ENCODE peak calls at places on chromosomes 13 and 19, in ten cellular contexts. One of them, this sample, is unnamed.

GRCh38 chr19:17078038-17078919 is 2.7 kb downstream of the MYO9B start:
- DNase-seq in NCI-H1436 treated with DMSO at 0.1 percent for 48 hours: no peak
- DNase-seq in HS-5: no peak
- DNase-seq in OCI-LY7: no peak
- DNase-seq in heart right ventricle: no peak
- DNase-seq in IMR-90: no peak
- DNase-seq in stimulated activated CD8-positive, alpha-beta memory T cell treated with anti-CD3 and anti-CD28 coated beads, Interleukin-15, amount 100 ng/mL, for 1 hour: no peak
- DNase-seq in activated CD4-positive, alpha-beta T cell treated with anti-CD3 and anti-CD28 coated beads, Interleukin-2, amount 50 U/mL, for 48 hours: no peak
- DNase-seq in activated T-cell treated with anti-CD3 and anti-CD28 coated beads, Interleukin-2, amount 50 U/mL, for 72 hours: no peak
- DNase-seq in ELF-1: no peak
- DNase-seq in this sample: no peak

GRCh38 chr13:113342820-113343691 is 20.9 kb downstream of the GRTP1 start:
- DNase-seq in activated CD4-positive, alpha-beta T cell treated with anti-CD3 and anti-CD28 coated beads, Interleukin-2, amount 50 U/mL, for 48 hours: no peak
- DNase-seq in stimulated activated CD8-positive, alpha-beta memory T cell treated with anti-CD3 and anti-CD28 coated beads, Interleukin-15, amount 100 ng/mL, for 1 hour: no peak
- DNase-seq in activated T-cell treated with anti-CD3 and anti-CD28 coated beads, Interleukin-2, amount 50 U/mL, for 72 hours: no peak
- DNase-seq in heart right ventricle: no peak
- DNase-seq in ELF-1: no peak
- DNase-seq in HS-5: no peak
- DNase-seq in NCI-H1436 treated with DMSO at 0.1 percent for 48 hours: no peak
- DNase-seq in IMR-90: no peak
- DNase-seq in OCI-LY7: no peak
- DNase-seq in this sample: no peak

GRCh38 chr13:93559718-93560117 is 333.1 kb downstream of the GPC6 start:
- DNase-seq in activated T-cell treated with anti-CD3 and anti-CD28 coated beads, Interleukin-2, amount 50 U/mL, for 72 hours: no peak
- DNase-seq in IMR-90: peak; percentile 84
- DNase-seq in ELF-1: no peak
- DNase-seq in NCI-H1436 treated with DMSO at 0.1 percent for 48 hours: no peak
- DNase-seq in OCI-LY7: no peak
- DNase-seq in stimulated activated CD8-positive, alpha-beta memory T cell treated with anti-CD3 and anti-CD28 coated beads, Interleukin-15, amount 100 ng/mL, for 1 hour: no peak
- DNase-seq in HS-5: peak; percentile 58
- DNase-seq in heart right ventricle: no peak
- DNase-seq in activated CD4-positive, alpha-beta T cell treated with anti-CD3 and anti-CD28 coated beads, Interleukin-2, amount 50 U/mL, for 48 hours: no peak
- DNase-seq in this sample: peak; percentile 85

GRCh38 chr13:44934724-44935123 is 54.5 kb downstream of the NUFIP1 start:
- DNase-seq in stimulated activated CD8-positive, alpha-beta memory T cell treated with anti-CD3 and anti-CD28 coated beads, Interleukin-15, amount 100 ng/mL, for 1 hour: no peak
- DNase-seq in IMR-90: peak; percentile 67
- DNase-seq in activated T-cell treated with anti-CD3 and anti-CD28 coated beads, Interleukin-2, amount 50 U/mL, for 72 hours: no peak
- DNase-seq in activated CD4-positive, alpha-beta T cell treated with anti-CD3 and anti-CD28 coated beads, Interleukin-2, amount 50 U/mL, for 48 hours: no peak
- DNase-seq in ELF-1: no peak
- DNase-seq in NCI-H1436 treated with DMSO at 0.1 percent for 48 hours: no peak
- DNase-seq in heart right ventricle: no peak
- DNase-seq in HS-5: no peak
- DNase-seq in OCI-LY7: no peak
- DNase-seq in this sample: no peak

GRCh38 chr19:37931941-37932655 is 25.1 kb downstream of the SIPA1L3 start:
- DNase-seq in HS-5: no peak
- DNase-seq in activated CD4-positive, alpha-beta T cell treated with anti-CD3 and anti-CD28 coated beads, Interleukin-2, amount 50 U/mL, for 48 hours: no peak
- DNase-seq in activated T-cell treated with anti-CD3 and anti-CD28 coated beads, Interleukin-2, amount 50 U/mL, for 72 hours: no peak
- DNase-seq in stimulated activated CD8-positive, alpha-beta memory T cell treated with anti-CD3 and anti-CD28 coated beads, Interleukin-15, amount 100 ng/mL, for 1 hour: no peak
- DNase-seq in ELF-1: peak; percentile 90
- DNase-seq in IMR-90: peak; percentile 78
- DNase-seq in OCI-LY7: peak; percentile 60
- DNase-seq in NCI-H1436 treated with DMSO at 0.1 percent for 48 hours: no peak
- DNase-seq in heart right ventricle: peak; percentile 8
- DNase-seq in this sample: no peak

GRCh38 chr13:57314897-57315520 is 148.0 kb downstream of the PRR20E start:
- DNase-seq in IMR-90: no peak
- DNase-seq in NCI-H1436 treated with DMSO at 0.1 percent for 48 hours: no peak
- DNase-seq in HS-5: no peak
- DNase-seq in activated CD4-positive, alpha-beta T cell treated with anti-CD3 and anti-CD28 coated beads, Interleukin-2, amount 50 U/mL, for 48 hours: no peak
- DNase-seq in activated T-cell treated with anti-CD3 and anti-CD28 coated beads, Interleukin-2, amount 50 U/mL, for 72 hours: no peak
- DNase-seq in ELF-1: peak; percentile 18
- DNase-seq in OCI-LY7: no peak
- DNase-seq in heart right ventricle: no peak
- DNase-seq in stimulated activated CD8-positive, alpha-beta memory T cell treated with anti-CD3 and anti-CD28 coated beads, Interleukin-15, amount 100 ng/mL, for 1 hour: no peak
- DNase-seq in this sample: no peak

GRCh38 chr19:34994643-34995471 is 5.3 kb upstream of the GRAMD1A start:
- DNase-seq in ELF-1: no peak
- DNase-seq in activated T-cell treated with anti-CD3 and anti-CD28 coated beads, Interleukin-2, amount 50 U/mL, for 72 hours: no peak
- DNase-seq in activated CD4-positive, alpha-beta T cell treated with anti-CD3 and anti-CD28 coated beads, Interleukin-2, amount 50 U/mL, for 48 hours: no peak
- DNase-seq in heart right ventricle: peak; percentile 56
- DNase-seq in NCI-H1436 treated with DMSO at 0.1 percent for 48 hours: no peak
- DNase-seq in stimulated activated CD8-positive, alpha-beta memory T cell treated with anti-CD3 and anti-CD28 coated beads, Interleukin-15, amount 100 ng/mL, for 1 hour: no peak
- DNase-seq in OCI-LY7: no peak
- DNase-seq in IMR-90: no peak
- DNase-seq in HS-5: no peak
- DNase-seq in this sample: no peak

GRCh38 chr19:12749938-12750521 is 1.6 kb upstream of the BEST2 start:
- DNase-seq in heart right ventricle: no peak
- DNase-seq in NCI-H1436 treated with DMSO at 0.1 percent for 48 hours: no peak
- DNase-seq in HS-5: no peak
- DNase-seq in ELF-1: no peak
- DNase-seq in IMR-90: peak; percentile 56
- DNase-seq in activated T-cell treated with anti-CD3 and anti-CD28 coated beads, Interleukin-2, amount 50 U/mL, for 72 hours: no peak
- DNase-seq in activated CD4-positive, alpha-beta T cell treated with anti-CD3 and anti-CD28 coated beads, Interleukin-2, amount 50 U/mL, for 48 hours: no peak
- DNase-seq in stimulated activated CD8-positive, alpha-beta memory T cell treated with anti-CD3 and anti-CD28 coated beads, Interleukin-15, amount 100 ng/mL, for 1 hour: no peak
- DNase-seq in OCI-LY7: no peak
- DNase-seq in this sample: peak; percentile 33

GRCh38 chr13:20188649-20189553 is 3.8 kb downstream of the GJB2 start:
- DNase-seq in OCI-LY7: peak; percentile 5
- DNase-seq in heart right ventricle: no peak
- DNase-seq in ELF-1: no peak
- DNase-seq in NCI-H1436 treated with DMSO at 0.1 percent for 48 hours: no peak
- DNase-seq in activated CD4-positive, alpha-beta T cell treated with anti-CD3 and anti-CD28 coated beads, Interleukin-2, amount 50 U/mL, for 48 hours: no peak
- DNase-seq in stimulated activated CD8-positive, alpha-beta memory T cell treated with anti-CD3 and anti-CD28 coated beads, Interleukin-15, amount 100 ng/mL, for 1 hour: no peak
- DNase-seq in activated T-cell treated with anti-CD3 and anti-CD28 coated beads, Interleukin-2, amount 50 U/mL, for 72 hours: no peak
- DNase-seq in IMR-90: no peak
- DNase-seq in HS-5: no peak
- DNase-seq in this sample: no peak

GRCh38 chr19:37936166-37936565 is 29.2 kb downstream of the SIPA1L3 start:
- DNase-seq in ELF-1: no peak
- DNase-seq in OCI-LY7: no peak
- DNase-seq in IMR-90: no peak
- DNase-seq in activated T-cell treated with anti-CD3 and anti-CD28 coated beads, Interleukin-2, amount 50 U/mL, for 72 hours: no peak
- DNase-seq in NCI-H1436 treated with DMSO at 0.1 percent for 48 hours: no peak
- DNase-seq in stimulated activated CD8-positive, alpha-beta memory T cell treated with anti-CD3 and anti-CD28 coated beads, Interleukin-15, amount 100 ng/mL, for 1 hour: no peak
- DNase-seq in HS-5: no peak
- DNase-seq in activated CD4-positive, alpha-beta T cell treated with anti-CD3 and anti-CD28 coated beads, Interleukin-2, amount 50 U/mL, for 48 hours: no peak
- DNase-seq in heart right ventricle: no peak
- DNase-seq in this sample: no peak

GRCh38 chr19:48659768-48660167 is 13.0 kb downstream of the NTN5 start:
- DNase-seq in OCI-LY7: no peak
- DNase-seq in IMR-90: no peak
- DNase-seq in ELF-1: no peak
- DNase-seq in NCI-H1436 treated with DMSO at 0.1 percent for 48 hours: no peak
- DNase-seq in HS-5: no peak
- DNase-seq in activated T-cell treated with anti-CD3 and anti-CD28 coated beads, Interleukin-2, amount 50 U/mL, for 72 hours: no peak
- DNase-seq in stimulated activated CD8-positive, alpha-beta memory T cell treated with anti-CD3 and anti-CD28 coated beads, Interleukin-15, amount 100 ng/mL, for 1 hour: no peak
- DNase-seq in activated CD4-positive, alpha-beta T cell treated with anti-CD3 and anti-CD28 coated beads, Interleukin-2, amount 50 U/mL, for 48 hours: no peak
- DNase-seq in heart right ventricle: no peak
- DNase-seq in this sample: no peak

GRCh38 chr19:58307736-58308135 is 2.6 kb downstream of the ERVK3-1 start:
- DNase-seq in activated CD4-positive, alpha-beta T cell treated with anti-CD3 and anti-CD28 coated beads, Interleukin-2, amount 50 U/mL, for 48 hours: no peak
- DNase-seq in heart right ventricle: no peak
- DNase-seq in HS-5: no peak
- DNase-seq in ELF-1: no peak
- DNase-seq in NCI-H1436 treated with DMSO at 0.1 percent for 48 hours: no peak
- DNase-seq in stimulated activated CD8-positive, alpha-beta memory T cell treated with anti-CD3 and anti-CD28 coated beads, Interleukin-15, amount 100 ng/mL, for 1 hour: no peak
- DNase-seq in IMR-90: no peak
- DNase-seq in activated T-cell treated with anti-CD3 and anti-CD28 coated beads, Interleukin-2, amount 50 U/mL, for 72 hours: no peak
- DNase-seq in OCI-LY7: no peak
- DNase-seq in this sample: no peak

GRCh38 chr19:29268721-29269483 is 56.0 kb upstream of the UQCRFS1 start:
- DNase-seq in activated T-cell treated with anti-CD3 and anti-CD28 coated beads, Interleukin-2, amount 50 U/mL, for 72 hours: no peak
- DNase-seq in HS-5: no peak
- DNase-seq in ELF-1: no peak
- DNase-seq in activated CD4-positive, alpha-beta T cell treated with anti-CD3 and anti-CD28 coated beads, Interleukin-2, amount 50 U/mL, for 48 hours: no peak
- DNase-seq in NCI-H1436 treated with DMSO at 0.1 percent for 48 hours: no peak
- DNase-seq in IMR-90: no peak
- DNase-seq in stimulated activated CD8-positive, alpha-beta memory T cell treated with anti-CD3 and anti-CD28 coated beads, Interleukin-15, amount 100 ng/mL, for 1 hour: no peak
- DNase-seq in heart right ventricle: no peak
- DNase-seq in OCI-LY7: no peak
- DNase-seq in this sample: no peak

GRCh38 chr13:62829476-62829875 is 1413.8 kb upstream of the PCDH20 start:
- DNase-seq in heart right ventricle: no peak
- DNase-seq in ELF-1: no peak
- DNase-seq in stimulated activated CD8-positive, alpha-beta memory T cell treated with anti-CD3 and anti-CD28 coated beads, Interleukin-15, amount 100 ng/mL, for 1 hour: no peak
- DNase-seq in IMR-90: no peak
- DNase-seq in OCI-LY7: no peak
- DNase-seq in HS-5: no peak
- DNase-seq in activated CD4-positive, alpha-beta T cell treated with anti-CD3 and anti-CD28 coated beads, Interleukin-2, amount 50 U/mL, for 48 hours: no peak
- DNase-seq in NCI-H1436 treated with DMSO at 0.1 percent for 48 hours: no peak
- DNase-seq in activated T-cell treated with anti-CD3 and anti-CD28 coated beads, Interleukin-2, amount 50 U/mL, for 72 hours: no peak
- DNase-seq in this sample: no peak